ENCODE peak calls at places on chromosomes 6 and 20, in seven cellular contexts. L, M, X, T, G, A and J are unnamed samples.

GRCh38 chr20:62501801-62502495 is 26.2 kb upstream of the GATA5 start:
- DNase-seq in L (no peak), M (peak), X (peak), T (no peak), G (no peak), A (no peak), J (peak)

GRCh38 chr6:10837009-10837691 is 1.2 kb downstream of the MAK start:
- DNase-seq in L (peak), M (no peak), X (no peak), T (no peak), G (peak), A (peak), J (peak)

GRCh38 chr6:87654880-87655454 is 47.1 kb downstream of the AKIRIN2 start:
- DNase-seq in L (no peak), M (peak), X (no peak), T (no peak), G (no peak), A (no peak), J (no peak)

GRCh38 chr6:90131614-90132423 is 164.8 kb downstream of the BACH2 start:
- DNase-seq in L (no peak), M (peak), X (no peak), T (peak), G (no peak), A (no peak), J (no peak)

GRCh38 chr6:57094689-57095088 is 4.7 kb downstream of the ZNF451 start:
- DNase-seq in L (no peak), M (no peak), X (no peak), T (no peak), G (no peak), A (no peak), J (no peak)

GRCh38 chr20:63356931-63357879 is 3.9 kb downstream of the CHRNA4 start:
- DNase-seq in L (peak), M (no peak), X (no peak), T (no peak), G (no peak), A (no peak), J (no peak)

GRCh38 chr6:78947962-78948361 is 80.6 kb downstream of the IRAK1BP1 start:
- DNase-seq in L (no peak), M (peak), X (no peak), T (no peak), G (no peak), A (no peak), J (no peak)

GRCh38 chr6:9007062-9007461 is 571.7 kb upstream of the SLC35B3 start:
- DNase-seq in L (no peak), M (no peak), X (no peak), T (no peak), G (no peak), A (no peak), J (no peak)

GRCh38 chr6:2794171-2794730 is 29.1 kb downstream of the WRNIP1 start:
- DNase-seq in L (no peak), M (peak), X (no peak), T (no peak), G (no peak), A (no peak), J (no peak)

GRCh38 chr20:1169224-1169623 is 15.6 kb downstream of the TMEM74B start:
- DNase-seq in L (no peak), M (no peak), X (no peak), T (no peak), G (no peak), A (no peak), J (no peak)

GRCh38 chr6:124999105-124999764 is 37.0 kb downstream of the RNF217 start:
- DNase-seq in L (no peak), M (no peak), X (no peak), T (no peak), G (peak), A (peak), J (no peak)

GRCh38 chr6:74100719-74101287 is 404.8 kb downstream of the CD109 start:
- DNase-seq in L (no peak), M (peak), X (no peak), T (no peak), G (no peak), A (no peak), J (no peak)

GRCh38 chr6:39177130-39177529 is 52.1 kb downstream of the KCNK5 start:
- DNase-seq in L (no peak), M (no peak), X (no peak), T (no peak), G (no peak), A (no peak), J (no peak)

GRCh38 chr20:5545381-5545941 is 204.7 kb upstream of the SHLD1 start:
- DNase-seq in L (no peak), M (no peak), X (no peak), T (no peak), G (no peak), A (no peak), J (no peak)
- TF ChIP-seq POLR2A in L (no peak), M (no peak), X (peak), T (no peak), G (no peak), A (no peak), J (no peak)

GRCh38 chr6:33289784-33290315 is 449 bp downstream of the PFDN6 start:
- DNase-seq in L (no peak), M (no peak), X (no peak), T (no peak), G (no peak), A (no peak), J (no peak)
- TF ChIP-seq POLR2A in L (no peak), M (no peak), X (peak), T (no peak), G (no peak), A (no peak), J (no peak)

GRCh38 chr6:159759645-159760044 is 2.2 kb upstream of the ACAT2 start:
- DNase-seq in L (no peak), M (no peak), X (no peak), T (no peak), G (no peak), A (no peak), J (no peak)
- TF ChIP-seq POLR2A in L (no peak), M (no peak), X (no peak), T (no peak), G (no peak), A (no peak), J (no peak)

DNA sequence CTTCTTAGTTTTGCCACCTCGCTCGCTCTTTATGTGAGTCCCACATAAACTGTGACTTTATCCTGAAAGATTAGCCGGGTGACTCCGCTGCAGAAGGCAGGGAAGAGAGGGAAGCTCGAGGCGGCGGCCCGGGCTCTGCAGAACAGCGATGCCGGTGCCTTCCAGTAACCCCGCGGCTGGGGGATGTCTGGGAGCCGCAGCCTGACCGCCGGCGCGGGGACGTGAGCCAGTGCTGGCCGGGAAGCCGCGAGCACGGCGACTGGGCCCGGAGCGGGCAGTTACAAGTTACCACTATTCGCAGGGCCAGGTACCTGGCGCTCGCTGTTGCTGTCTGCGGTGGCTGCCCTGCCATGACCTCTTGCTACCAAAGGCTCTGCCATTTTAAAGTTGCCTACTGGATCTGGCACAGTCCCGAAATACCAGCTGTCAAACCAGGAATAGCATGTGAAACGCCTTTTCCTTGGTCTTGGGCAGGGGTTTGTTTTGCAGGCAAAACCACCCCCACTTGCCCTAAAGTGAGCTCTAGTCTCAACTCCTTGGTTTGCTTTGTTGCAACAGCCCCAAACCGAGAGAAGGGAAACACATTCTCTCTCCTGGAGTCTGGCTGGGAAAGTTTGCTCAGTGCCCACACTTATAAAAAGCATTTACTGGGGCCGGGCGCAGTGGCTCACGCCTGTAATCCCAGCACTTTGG is 124.0 kb upstream of the SLC2A12 start:
- DNase-seq in L (peak), M (peak), X (no peak), T (no peak), G (peak), A (no peak), J (no peak)
- TF ChIP-seq POLR2A in L (no peak), M (no peak), X (no peak), T (no peak), G (no peak), A (no peak), J (no peak)